ENCODE peak calls at places on chromosomes 5 and 9, in six cellular contexts. N is right atrium auricular region, T is left ventricle myocardium inferior, Q is heart right ventricle, O is heart left ventricle, E is transverse colon. Y is an unnamed sample.

GRCh38 chr9:83583151-83584014 is 39.6 kb upstream of the IDNK start:
- DNase-seq in E (peak; percentile 27), N (peak; percentile 63), O (peak; percentile 46), T (peak; percentile 22), Q (no peak), Y (peak; percentile 62)

GRCh38 chr5:82595083-82595482 is 316.9 kb upstream of the RPS23 start:
- DNase-seq in E (peak; percentile 24), N (no peak), Q (no peak), O (no peak), T (no peak), Y (no peak)

GRCh38 chr5:157431544-157432200 is 28.3 kb upstream of the NIPAL4 start:
- DNase-seq in T (no peak), O (no peak), N (no peak), E (peak; percentile 23), Q (no peak), Y (no peak)

GRCh38 chr5:146828385-146828784 is 50.2 kb downstream of the PPP2R2B start:
- DNase-seq in T (no peak), E (no peak), O (no peak), N (no peak), Q (no peak), Y (no peak)

GRCh38 chr5:55227738-55228430 is 769 bp upstream of the MCIDAS start:
- DNase-seq in T (no peak), N (no peak), E (no peak), O (no peak), Q (no peak), Y (no peak)

GRCh38 chr5:56522972-56523371 is 289.8 kb upstream of the ANKRD55 start:
- DNase-seq in E (no peak), T (no peak), O (peak; percentile 44), N (peak; percentile 83), Q (peak; percentile 28), Y (peak; percentile 64)

GRCh38 chr5:145752947-145753346 is 82.2 kb downstream of the PRELID2 start:
- DNase-seq in N (no peak), Q (no peak), O (no peak), E (no peak), T (no peak), Y (no peak)

GRCh38 chr9:3954228-3954949 is 345.5 kb downstream of the GLIS3 start:
- DNase-seq in O (no peak), Q (no peak), E (no peak), N (no peak), T (no peak), Y (no peak)

GRCh38 chr9:504921-505821 is 290.5 kb downstream of the DOCK8 start:
- DNase-seq in E (peak; percentile 37), T (peak; percentile 29), N (peak; percentile 64), O (peak; percentile 50), Q (peak; percentile 45), Y (peak; percentile 76)

GRCh38 chr5:16837305-16837704 is 98.8 kb downstream of the MYO10 start:
- DNase-seq in N (no peak), T (no peak), Q (no peak), O (no peak), E (no peak), Y (no peak)

GRCh38 chr9:113620377-113621161 is 157.0 kb downstream of the RGS3 start:
- DNase-seq in O (peak; percentile 78), N (peak; percentile 84), Q (peak; percentile 53), E (peak; percentile 63), T (peak; percentile 62), Y (peak; percentile 77)

GRCh38 chr5:143214458-143214857 is 189.0 kb downstream of the NR3C1 start:
- DNase-seq in Q (no peak), N (no peak), O (no peak), E (no peak), T (no peak), Y (no peak)

GRCh38 chr5:14557203-14557725 is 24.3 kb upstream of the OTULINL start:
- DNase-seq in O (peak; percentile 31), T (peak; percentile 16), Q (no peak), N (no peak), E (peak; percentile 67), Y (no peak)

GRCh38 chr5:82405166-82405565 is 127.0 kb upstream of the RPS23 start:
- DNase-seq in O (no peak), N (no peak), E (no peak), T (no peak), Q (no peak), Y (no peak)

GRCh38 chr5:72042097-72042496 is 65.2 kb upstream of the MAP1B start:
- DNase-seq in N (no peak), T (no peak), O (no peak), E (no peak), Q (no peak), Y (no peak)

GRCh38 chr9:133141833-133142594 is 21.0 kb upstream of the RALGDS start:
- DNase-seq in N (no peak), T (peak; percentile 79), E (peak; percentile 61), Q (peak; percentile 66), O (peak; percentile 87), Y (peak; percentile 90)
- H3K4me1 ChIP-seq in N (peaks cover 85% of the 10 kb centered on the region), T (peaks cover 87% of the 10 kb centered on the region), E (peaks cover 55% of the 10 kb centered on the region), Q (peaks cover 40% of the 10 kb centered on the region), O (peaks cover 69% of the 10 kb centered on the region), Y (peaks cover 9% of the 10 kb centered on the region)

GRCh38 chr5:179137001-179137642 is 76.9 kb downstream of the ZNF354C start:
- DNase-seq in O (no peak), T (no peak), Q (no peak), N (no peak), E (no peak), Y (no peak)
- H3K9me3 ChIP-seq in O (no peaks in the 10 kb centered on the region), T (no peaks in the 10 kb centered on the region), Q (no peaks in the 10 kb centered on the region), N (no peaks in the 10 kb centered on the region), E (no peaks in the 10 kb centered on the region), Y (no peaks in the 10 kb centered on the region)

DNA sequence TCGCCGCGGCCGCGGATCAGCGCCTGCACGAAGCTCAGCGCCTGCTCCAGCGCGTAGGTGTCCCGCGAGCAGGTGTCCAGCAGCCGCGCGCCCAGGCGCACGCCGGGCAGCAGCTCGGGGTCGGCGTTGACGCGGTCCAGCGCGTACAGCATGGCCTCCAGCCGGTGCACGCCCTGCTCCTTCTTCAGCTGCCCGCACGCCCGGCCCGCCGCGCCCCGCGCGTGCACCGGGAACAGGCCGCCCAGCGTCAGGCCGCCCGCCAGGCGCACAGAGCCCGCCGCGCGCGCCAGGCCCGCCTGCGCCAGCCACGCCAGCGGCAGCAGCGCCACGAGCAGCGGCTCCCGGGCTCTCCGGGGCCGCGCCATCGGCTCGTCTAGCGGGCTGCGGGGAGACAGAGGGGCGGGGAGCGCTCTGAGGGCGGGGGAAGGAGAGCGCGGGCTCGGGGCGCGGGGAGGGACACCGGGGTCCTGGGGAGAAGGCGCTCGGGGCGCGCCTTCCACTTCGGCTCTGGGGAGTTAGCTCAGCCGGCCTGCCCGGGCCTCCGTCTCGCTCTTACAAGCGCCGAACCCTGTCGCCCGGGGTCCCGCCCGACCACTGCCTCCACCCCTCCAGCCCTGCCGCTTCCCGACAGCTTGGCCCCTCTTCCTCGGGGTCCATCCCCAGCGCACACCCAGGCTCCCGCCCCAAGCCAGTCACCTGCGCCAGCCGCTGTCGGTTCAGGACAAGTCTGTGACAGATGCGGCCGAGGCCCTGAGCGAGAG is at the start of gene GRM6:
- DNase-seq in N (no peak), T (no peak), E (no peak), Q (no peak), O (no peak), Y (no peak)
- H3K4me3 ChIP-seq in N (peak within 1 kb of the TSS; percentile 6), T (peak within 1 kb of the TSS; percentile 33), E (no peak within 1 kb of the TSS), Q (no peak within 1 kb of the TSS), O (no peak within 1 kb of the TSS), Y (no peak within 1 kb of the TSS)

DNA sequence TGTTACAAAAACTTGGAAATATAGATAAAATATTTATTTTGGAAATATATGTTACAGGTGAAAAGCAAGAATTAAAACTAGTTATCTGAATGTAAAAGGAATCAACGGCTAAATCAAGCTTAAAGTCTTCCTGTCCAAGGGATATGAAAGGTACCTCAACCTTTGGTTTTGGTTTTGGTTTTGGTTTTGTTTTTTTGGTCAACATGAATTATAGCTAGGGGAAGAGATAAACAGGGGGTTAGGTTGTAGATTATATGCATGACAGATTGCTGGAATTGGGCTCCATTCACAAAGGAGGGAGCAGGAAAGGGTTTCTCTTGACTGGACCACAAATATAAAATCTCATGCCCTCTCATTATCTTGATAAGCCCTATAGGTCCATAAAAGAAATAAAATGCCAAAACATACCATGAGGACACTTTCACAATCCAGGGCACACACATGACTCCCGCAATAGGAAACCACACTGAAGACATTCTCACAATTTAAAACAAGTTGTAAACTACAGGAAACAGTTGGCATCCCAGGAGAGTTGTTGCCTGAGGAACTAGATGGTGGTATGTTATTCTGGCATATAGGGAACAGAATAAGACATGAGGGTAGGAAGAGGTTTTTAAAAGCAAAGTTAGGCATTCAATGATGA is 46.6 kb upstream of the MACIR start:
- DNase-seq in T (no peak), E (no peak), N (no peak), O (no peak), Q (no peak), Y (no peak)
- H3K4me1 ChIP-seq in T (peaks cover 28% of the 10 kb centered on the region), E (no peaks in the 10 kb centered on the region), N (peaks cover 10% of the 10 kb centered on the region), O (peaks cover 6% of the 10 kb centered on the region), Q (peaks cover 5% of the 10 kb centered on the region), Y (peaks cover 5% of the 10 kb centered on the region)

GRCh38 chr5:172245823-172246222 is 37.7 kb downstream of the UBTD2 start:
- DNase-seq in T (no peak), N (no peak), O (no peak), Q (no peak), E (no peak), Y (no peak)
- H3K9me3 ChIP-seq in T (peaks cover 13% of the 10 kb centered on the region), N (peaks cover under 1% of the 10 kb centered on the region), O (peaks cover 11% of the 10 kb centered on the region), Q (no peaks in the 10 kb centered on the region), E (no peaks in the 10 kb centered on the region), Y (no peaks in the 10 kb centered on the region)

DNA sequence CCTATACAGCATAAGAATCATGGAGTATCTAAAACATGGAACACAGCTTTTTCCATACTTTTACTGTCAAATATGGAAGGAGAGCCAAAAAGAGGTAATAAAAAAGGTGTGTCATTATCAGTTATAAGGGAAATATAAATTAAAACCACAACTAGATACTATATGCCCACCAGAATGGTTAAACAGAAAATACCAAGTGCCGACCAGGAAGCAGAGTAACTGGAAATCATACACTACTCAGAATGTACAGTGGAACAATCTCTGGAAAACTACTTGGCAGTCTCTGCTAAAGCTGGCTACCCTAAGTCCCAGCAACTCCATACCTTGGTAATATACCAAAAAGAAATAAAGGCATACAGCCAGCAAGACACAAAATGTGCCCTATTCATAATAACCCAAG is 2.4 kb downstream of the PAIP1 start:
- DNase-seq in N (no peak), Q (no peak), O (no peak), E (no peak), T (no peak), Y (no peak)
- H3K4me3 ChIP-seq in N (no peak overlapping the region), Q (no peak overlapping the region), O (no peak overlapping the region), E (no peak overlapping the region), T (peak overlapping the region; percentile 85), Y (no peak overlapping the region)